ENCODE peak calls at places on chromosome 21, in four cellular contexts. X, T, R and U are unnamed samples.

GRCh38 chr21:33231526-33231925 is 1.8 kb downstream of the IFNAR2 start:
- DNase-seq in X (no peak), T (peak; percentile 47), R (no peak), U (no peak)

GRCh38 chr21:32094792-32095191 is 184.1 kb downstream of the MIS18A start:
- DNase-seq in T (no peak), R (peak; percentile 62), X (no peak), U (no peak)

GRCh38 chr21:31293986-31294385 is 50.1 kb downstream of the TIAM1 start:
- DNase-seq in T (no peak), X (no peak), R (peak; percentile 92), U (no peak)

GRCh38 chr21:26389971-26390641 is 183.0 kb downstream of the CYYR1 start:
- DNase-seq in R (peak; percentile 86), T (no peak), X (no peak), U (no peak)

GRCh38 chr21:42747267-42747701 is 93.9 kb downstream of the PDE9A start:
- DNase-seq in T (no peak), X (no peak), R (no peak), U (no peak)

GRCh38 chr21:25561668-25562641 is 45.3 kb downstream of the MRPL39 start:
- DNase-seq in T (peak; percentile 67), R (peak; percentile 86), X (peak; percentile 35), U (peak; percentile 29)

GRCh38 chr21:18373631-18374030 is 30.0 kb downstream of the TMPRSS15 start:
- DNase-seq in X (no peak), R (no peak), T (no peak), U (no peak)

GRCh38 chr21:33747420-33747819 is 105.1 kb downstream of the ITSN1 start:
- DNase-seq in X (no peak), T (no peak), R (no peak), U (no peak)

GRCh38 chr21:42056996-42057689 is 14.0 kb upstream of the UMODL1 start:
- DNase-seq in R (peak; percentile 89), X (no peak), T (no peak), U (no peak)

GRCh38 chr21:36005018-36005417 is 55.3 kb downstream of the SETD4 start:
- DNase-seq in T (no peak), R (peak; percentile 93), X (no peak), U (no peak)

GRCh38 chr21:42684109-42684916 is 30.9 kb downstream of the PDE9A start:
- DNase-seq in R (peak; percentile 38), T (peak; percentile 56), X (no peak), U (no peak)

GRCh38 chr21:22063140-22063539 is 1064.9 kb downstream of the NCAM2 start:
- DNase-seq in R (no peak), T (no peak), X (no peak), U (no peak)

GRCh38 chr21:41612674-41613250 is 104.8 kb upstream of the TMPRSS2 start:
- DNase-seq in R (peak; percentile 98), X (peak; percentile 75), T (no peak), U (peak; percentile 46)

GRCh38 chr21:18840239-18840638 is 436.7 kb upstream of the TMPRSS15 start:
- DNase-seq in T (no peak), X (no peak), R (no peak), U (no peak)

GRCh38 chr21:33691945-33692594 is 49.8 kb downstream of the ITSN1 start:
- DNase-seq in X (no peak), T (no peak), R (no peak), U (no peak)

GRCh38 chr21:43703068-43703880 is 15.7 kb upstream of the PDXK start:
- DNase-seq in X (peak; percentile 71), R (peak; percentile 50), T (peak; percentile 35), U (no peak)

GRCh38 chr21:36732217-36732616 is 33.3 kb downstream of the SIM2 start:
- DNase-seq in R (no peak), T (no peak), X (no peak), U (no peak)

GRCh38 chr21:41364308-41364707 is 2.5 kb downstream of the MX2 start:
- DNase-seq in X (no peak), R (no peak), T (no peak), U (no peak)

GRCh38 chr21:32241434-32241785 is 37.4 kb downstream of the MIS18A start:
- DNase-seq in X (no peak), R (no peak), T (no peak), U (no peak)

GRCh38 chr21:27590271-27590670 is 623.4 kb upstream of the ADAMTS5 start:
- DNase-seq in X (peak; percentile 31), T (no peak), R (peak; percentile 96), U (no peak)

GRCh38 chr21:43348801-43349261 is 78.1 kb downstream of the SIK1 start:
- DNase-seq in R (no peak), T (no peak), X (peak; percentile 30), U (no peak)

GRCh38 chr21:30779269-30779668 is 24.0 kb upstream of the KRTAP21-1 start:
- DNase-seq in X (no peak), T (no peak), R (no peak), U (no peak)

GRCh38 chr21:33036430-33037162 is 10.9 kb downstream of the OLIG2 start:
- DNase-seq in R (peak; percentile 82), X (peak; percentile 41), T (peak; percentile 27), U (no peak)

GRCh38 chr21:36211660-36212512 is 55.3 kb downstream of the DOP1B start:
- DNase-seq in X (no peak), T (no peak), R (peak; percentile 89), U (no peak)

GRCh38 chr21:36929622-36930021 is 36.8 kb downstream of the HLCS start:
- DNase-seq in T (no peak), R (no peak), X (no peak), U (peak; percentile 12)

GRCh38 chr21:41678944-41679343 is 87.9 kb downstream of the RIPK4 start:
- DNase-seq in R (peak; percentile 99), T (no peak), X (peak; percentile 86), U (peak; percentile 50)

GRCh38 chr21:41877901-41878830 is 978 bp downstream of the PRDM15 start:
- DNase-seq in R (peak; percentile 81), T (peak; percentile 24), X (no peak), U (no peak)

GRCh38 chr21:42818328-42818749 is 61.0 kb downstream of the WDR4 start:
- DNase-seq in T (peak; percentile 71), X (peak; percentile 63), R (peak; percentile 73), U (no peak)

GRCh38 chr21:29175408-29176147 is 45.1 kb downstream of the MAP3K7CL start:
- DNase-seq in T (no peak), R (peak; percentile 24), X (no peak), U (no peak)

GRCh38 chr21:25934771-25935224 is 200.0 kb downstream of the GABPA start:
- DNase-seq in T (no peak), X (peak; percentile 60), R (peak; percentile 97), U (no peak)

GRCh38 chr21:42232176-42232825 is 13.4 kb downstream of the ABCG1 start:
- DNase-seq in X (no peak), T (no peak), R (no peak), U (no peak)

GRCh38 chr21:43921979-43922945 is 57.2 kb downstream of the AGPAT3 start:
- DNase-seq in X (peak; percentile 12), T (peak; percentile 77), R (no peak), U (no peak)

GRCh38 chr21:22791986-22792560 is 1793.9 kb downstream of the NCAM2 start:
- DNase-seq in T (peak; percentile 11), R (peak; percentile 70), X (no peak), U (no peak)

GRCh38 chr21:39072468-39072867 is 110.8 kb downstream of the PSMG1 start:
- DNase-seq in X (no peak), R (no peak), T (no peak), U (no peak)
- H3K27ac ChIP-seq in X (peak overlapping the region; percentile 39), R (no peak overlapping the region), T (no peak overlapping the region), U (no peak overlapping the region)

DNA sequence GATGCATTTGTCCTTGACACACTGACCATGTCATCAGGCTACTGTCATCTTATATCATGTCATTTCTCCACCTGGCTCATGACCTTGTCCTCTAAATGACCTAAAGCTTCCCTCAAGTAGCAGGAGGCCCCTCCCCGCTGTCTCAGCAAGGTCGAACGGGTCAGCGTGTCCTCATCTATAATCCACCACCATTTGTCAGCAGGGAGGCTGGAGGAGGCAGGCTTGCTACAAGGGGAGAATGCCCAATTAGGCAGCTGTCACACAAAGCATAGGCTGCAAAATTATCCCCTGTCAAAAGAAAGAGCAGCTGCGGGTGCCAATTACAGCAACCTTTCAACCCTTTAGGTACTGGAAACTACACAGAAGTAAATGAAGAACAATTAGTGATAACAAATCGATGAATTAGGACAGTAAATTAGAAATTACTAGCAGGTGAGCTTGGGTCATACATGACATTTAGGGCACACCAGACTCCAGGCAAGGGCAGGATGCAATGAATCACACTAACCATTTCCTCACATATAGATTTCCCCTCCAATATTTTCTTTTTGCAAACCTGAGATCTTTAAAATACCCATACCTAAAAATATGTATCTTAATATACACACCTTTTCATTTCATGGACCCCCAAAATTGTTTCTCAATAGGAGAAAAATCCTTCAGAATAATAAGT is 61.2 kb downstream of the NRIP1 start:
- DNase-seq in T (no peak), X (no peak), R (no peak), U (no peak)
- H3K27ac ChIP-seq in T (no peak overlapping the region), X (no peak overlapping the region), R (peak overlapping the region; percentile 62), U (no peak overlapping the region)

DNA sequence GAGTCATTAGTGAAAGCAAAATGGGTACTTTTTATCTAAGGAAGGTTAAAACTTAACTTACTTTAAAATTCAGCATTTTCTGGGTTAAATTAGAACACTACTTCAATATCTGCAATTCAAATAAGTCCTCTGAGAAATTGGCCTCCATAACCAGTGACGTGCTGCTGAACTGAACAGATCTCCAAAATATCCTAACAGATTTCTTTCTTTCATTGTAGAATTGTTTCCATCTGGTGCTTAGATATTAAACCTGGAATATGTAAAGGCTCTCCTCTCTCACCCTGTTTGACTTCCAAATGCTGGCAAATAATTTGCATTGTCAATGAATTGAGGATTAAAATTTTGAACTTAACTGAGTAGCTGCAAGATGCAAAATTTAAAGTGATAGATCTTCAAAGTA is 316.9 kb upstream of the CXADR start:
- DNase-seq in X (no peak), R (no peak), T (no peak), U (no peak)
- H3K27ac ChIP-seq in X (no peak overlapping the region), R (no peak overlapping the region), T (no peak overlapping the region), U (no peak overlapping the region)

GRCh38 chr21:34986561-34987533 is 62.3 kb downstream of the RUNX1 start:
- DNase-seq in X (no peak), R (peak; percentile 67), T (peak; percentile 68), U (no peak)
- H3K27ac ChIP-seq in X (no peak overlapping the region), R (no peak overlapping the region), T (peak overlapping the region; percentile 15), U (no peak overlapping the region)

GRCh38 chr21:45466330-45467220 is 61.6 kb downstream of the COL18A1 start:
- DNase-seq in X (peak; percentile 11), R (no peak), T (no peak), U (no peak)
- H3K27ac ChIP-seq in X (no peak overlapping the region), R (no peak overlapping the region), T (no peak overlapping the region), U (no peak overlapping the region)